ENCODE peak calls at places on chromosomes 12 and 14, in seven cellular contexts. D is MM.1S, C is glutamatergic neuron, K is omental fat pad, E is PC-3, Q is coronary artery, N is neural crest cell. L is an unnamed sample.
A peak's percentile ranks its signal among the peaks of the same experiment; 100 is the strongest.

GRCh38 chr14:92397140-92397815 is 74.3 kb downstream of the SLC24A4 start:
- DNase-seq in N (no peak), K (no peak), E (peak; percentile 90), Q (no peak), C (peak; percentile 45), D (no peak), L (no peak)

GRCh38 chr12:45732250-45732649 is 2.7 kb downstream of the ARID2 start:
- DNase-seq in E (peak; percentile 47), N (no peak), D (peak; percentile 75), Q (no peak), C (no peak), K (no peak), L (no peak)

GRCh38 chr14:103547455-103547940 is 15.0 kb downstream of the BAG5 start:
- DNase-seq in N (no peak), K (no peak), D (no peak), Q (no peak), E (no peak), C (no peak), L (no peak)

GRCh38 chr14:94109915-94110250 is 653 bp upstream of the IFI27 start:
- DNase-seq in D (no peak), C (no peak), N (no peak), E (no peak), Q (no peak), K (no peak), L (no peak)

GRCh38 chr12:42039146-42039545 is 105.5 kb downstream of the GXYLT1 start:
- DNase-seq in D (no peak), K (no peak), E (peak; percentile 67), C (no peak), N (no peak), Q (no peak), L (no peak)

GRCh38 chr12:131942671-131943070 is 7.1 kb upstream of the EP400 start:
- DNase-seq in C (no peak), D (no peak), N (no peak), Q (no peak), K (no peak), E (no peak), L (no peak)

GRCh38 chr14:36512585-36513003 is 7.4 kb downstream of the NKX2-1 start:
- DNase-seq in E (no peak), D (no peak), K (no peak), Q (no peak), C (no peak), N (no peak), L (no peak)

GRCh38 chr12:75560167-75560566 is 48.8 kb upstream of the KRR1 start:
- DNase-seq in E (peak; percentile 63), D (peak; percentile 20), C (no peak), Q (no peak), K (no peak), N (no peak), L (no peak)

GRCh38 chr14:45526715-45527549 is 273.9 kb upstream of the MIS18BP1 start:
- DNase-seq in D (peak; percentile 10), Q (no peak), E (peak; percentile 74), N (peak; percentile 38), K (no peak), C (peak; percentile 38), L (peak; percentile 13)

GRCh38 chr14:100531591-100532121 is 55.6 kb downstream of the BEGAIN start:
- DNase-seq in E (no peak), K (peak; percentile 5), Q (no peak), D (no peak), N (no peak), C (peak; percentile 10), L (no peak)

GRCh38 chr14:26204954-26205479 is 392.8 kb downstream of the NOVA1 start:
- DNase-seq in D (no peak), Q (no peak), K (no peak), N (peak; percentile 40), C (peak; percentile 79), E (no peak), L (peak; percentile 31)

GRCh38 chr12:109910969-109911348 is 10.9 kb downstream of the TCHP start:
- DNase-seq in E (peak; percentile 64), C (peak; percentile 75), K (no peak), Q (no peak), N (peak; percentile 25), D (no peak), L (no peak)
- TF ChIP-seq CTCF in E (peak; percentile 84), C (peak; percentile 34), K (no peak), Q (no peak), N (peak; percentile 53), D (peak; percentile 13), L (peak; percentile 27)

GRCh38 chr12:120453060-120453761 is 7.0 kb downstream of the GATC start:
- DNase-seq in E (no peak), Q (no peak), K (no peak), N (no peak), C (no peak), D (no peak), L (no peak)

GRCh38 chr12:120455302-120455701 is 9.1 kb downstream of the GATC start:
- DNase-seq in N (no peak), D (no peak), C (no peak), E (no peak), K (no peak), Q (no peak), L (no peak)

GRCh38 chr12:120457133-120457532 is 10.9 kb downstream of the GATC start:
- DNase-seq in Q (no peak), D (no peak), K (no peak), E (peak; percentile 23), N (no peak), C (no peak), L (no peak)

GRCh38 chr12:120447992-120448391 is 1.7 kb downstream of the GATC start:
- DNase-seq in Q (no peak), K (no peak), E (no peak), D (no peak), C (no peak), N (no peak), L (no peak)

DNA sequence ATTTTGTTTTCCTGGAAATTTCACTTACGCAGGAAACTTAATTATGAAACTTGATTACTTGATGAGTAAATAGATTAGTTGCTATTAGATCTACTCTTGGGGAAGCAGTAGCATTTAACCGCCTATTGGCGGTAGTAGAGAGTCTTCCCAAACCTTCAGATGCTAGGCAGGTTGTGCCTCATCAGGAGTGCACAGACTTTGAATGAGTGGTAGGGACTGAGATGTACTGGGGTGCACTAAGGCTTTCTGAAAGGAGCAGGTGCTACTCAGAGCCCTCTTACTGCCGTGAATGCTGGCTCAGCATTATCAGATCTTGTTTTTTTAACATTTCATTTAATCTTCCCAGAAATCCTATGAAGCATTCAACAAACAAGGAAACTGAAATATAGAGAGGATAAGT is 7.7 kb downstream of the GATC start:
- DNase-seq in D (peak; percentile 58), C (no peak), Q (no peak), E (peak; percentile 65), N (no peak), K (no peak), L (peak; percentile 45)
- TF ChIP-seq CTCF in D (peak; percentile 60), C (peak; percentile 50), Q (no peak), E (peak; percentile 90), N (peak; percentile 72), K (no peak), L (peak; percentile 51)

GRCh38 chr14:106802413-106803364 is 1276.3 kb downstream of the TMEM121 start:
- DNase-seq in E (no peak), C (no peak), Q (no peak), K (no peak), D (peak; percentile 31), N (no peak), L (no peak)
- TF ChIP-seq CTCF in E (no peak), C (no peak), Q (no peak), K (no peak), D (peak; percentile 26), N (no peak), L (no peak)

DNA sequence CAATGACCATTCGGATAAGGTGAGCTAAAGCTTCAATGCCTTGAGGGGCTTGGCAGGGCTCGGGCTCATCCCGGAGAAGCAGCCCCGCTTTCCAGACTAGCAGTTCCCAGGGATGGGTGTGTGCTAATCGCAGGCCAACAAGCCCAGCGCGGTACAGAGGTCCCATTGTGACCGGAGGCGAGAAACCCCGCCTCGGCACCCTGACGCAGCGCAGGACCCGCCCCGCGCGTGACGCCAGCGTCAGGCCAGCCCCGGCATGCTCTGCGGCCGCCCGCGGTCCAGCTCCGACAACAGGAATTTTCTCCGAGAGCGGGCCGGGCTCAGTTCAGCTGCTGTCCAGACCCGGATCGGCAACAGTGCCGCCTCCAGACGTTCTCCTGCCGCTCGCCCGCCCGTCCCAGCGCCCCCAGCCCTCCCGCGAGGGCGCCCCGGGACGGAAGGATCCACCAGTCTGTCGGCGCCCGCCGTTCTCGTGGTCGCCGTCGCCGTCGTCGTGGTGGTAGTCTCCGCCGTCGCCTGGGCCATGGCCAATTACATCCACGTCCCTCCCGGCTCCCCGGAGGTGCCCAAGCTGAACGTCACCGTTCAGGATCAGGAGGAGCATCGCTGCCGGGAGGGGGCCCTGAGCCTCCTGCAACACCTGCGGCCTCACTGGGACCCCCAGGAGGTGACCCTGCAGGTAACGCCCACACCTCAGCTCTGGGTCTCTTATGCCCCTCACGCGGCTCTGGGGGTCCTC is at the start of gene ETNK1:
- DNase-seq in C (peak; percentile 97), K (peak; percentile 79), Q (peak; percentile 97), D (peak; percentile 89), N (peak; percentile 85), E (peak; percentile 86), L (peak; percentile 31)
- TF ChIP-seq CTCF in C (no peak), K (no peak), Q (no peak), D (no peak), N (no peak), E (no peak), L (no peak)

DNA sequence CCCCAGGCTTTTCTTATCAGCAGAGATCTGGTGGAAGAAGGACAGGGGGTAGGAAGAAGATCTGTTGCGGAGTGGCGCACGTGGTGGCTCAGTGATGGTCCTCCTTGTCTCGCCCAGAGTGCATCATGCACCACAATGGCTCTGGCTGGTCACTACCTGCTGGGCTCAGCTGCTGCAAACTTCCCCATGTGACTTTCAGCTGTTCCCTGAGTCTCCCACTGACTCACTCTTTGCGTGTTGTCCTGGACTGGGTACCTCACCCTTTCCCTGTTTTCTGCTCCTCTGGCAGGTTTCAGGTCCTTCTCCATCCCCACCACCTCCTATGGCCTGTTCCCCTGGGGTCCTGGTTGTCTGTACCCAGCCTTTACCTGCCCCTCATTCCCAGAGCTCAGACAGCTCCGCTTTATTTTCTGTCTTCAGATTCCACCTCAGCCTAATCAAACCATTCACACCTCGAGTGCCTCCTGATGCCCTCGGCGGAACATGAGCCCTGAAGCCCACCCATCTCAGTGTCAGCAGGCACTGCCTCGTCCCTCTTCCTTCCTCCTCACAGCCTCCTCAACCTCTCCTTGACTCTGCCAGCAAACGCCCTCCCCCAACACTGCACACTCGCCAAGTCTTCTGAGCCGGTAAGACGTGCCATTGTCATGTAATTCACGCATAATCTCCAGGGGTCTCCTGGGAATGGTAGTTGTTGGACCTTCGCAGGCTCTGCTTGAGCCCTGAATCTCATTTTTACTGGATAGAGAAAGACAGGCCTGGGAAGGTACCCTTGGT is 1.8 kb downstream of the C1R start:
- DNase-seq in C (no peak), N (no peak), K (no peak), Q (no peak), E (no peak), D (no peak), L (no peak)
- TF ChIP-seq CTCF in C (no peak), N (no peak), K (no peak), Q (no peak), E (no peak), D (no peak), L (no peak)

DNA sequence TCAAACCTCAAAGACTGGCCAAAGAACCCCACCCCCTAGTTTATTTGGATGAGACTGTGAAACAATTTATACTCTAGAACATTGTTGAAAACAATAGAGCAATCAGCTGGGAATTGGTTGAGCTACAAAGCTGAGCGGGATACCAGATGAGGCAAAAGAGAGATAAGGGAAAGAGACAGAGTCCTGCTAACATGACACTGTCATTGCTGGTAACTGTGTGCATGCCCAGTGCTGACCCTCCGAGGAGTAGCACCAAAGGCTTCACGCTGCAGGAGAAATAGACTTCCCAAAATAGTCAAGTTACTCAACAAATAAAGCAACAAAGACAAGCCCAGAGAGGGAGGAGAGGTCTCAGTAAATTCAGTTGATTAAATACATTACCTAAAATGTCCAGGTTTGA is 63.6 kb downstream of the RASSF8 start:
- DNase-seq in Q (no peak), D (no peak), E (no peak), C (no peak), N (no peak), K (no peak), L (no peak)
- TF ChIP-seq CTCF in Q (no peak), D (no peak), E (no peak), C (no peak), N (no peak), K (no peak), L (no peak)